ENCODE peak calls at places on chromosomes 2 and 18, in four cellular contexts. L, Z, T and Y are unnamed samples.

GRCh38 chr2:218391202-218391601 is 8.5 kb upstream of the CTDSP1 start:
- DNase-seq in L (no peak), Z (no peak), T (no peak), Y (no peak)

GRCh38 chr18:7954229-7954628 is 387.1 kb downstream of the PTPRM start:
- DNase-seq in L (no peak), Z (no peak), T (no peak), Y (peak)

GRCh38 chr2:44290271-44290670 is 15.0 kb downstream of the SLC3A1 start:
- DNase-seq in T (no peak), Z (no peak), L (no peak), Y (no peak)

GRCh38 chr2:5387421-5387820 is 304.8 kb upstream of the SOX11 start:
- DNase-seq in T (no peak), L (no peak), Z (no peak), Y (no peak)

GRCh38 chr2:18290386-18290785 is 270.1 kb downstream of the RDH14 start:
- DNase-seq in L (no peak), Z (no peak), T (no peak), Y (no peak)

GRCh38 chr18:75247041-75247551 is 36.5 kb downstream of the TSHZ1 start:
- DNase-seq in Z (no peak), L (no peak), T (no peak), Y (no peak)

GRCh38 chr2:68715353-68716041 is 19.1 kb upstream of the ARHGAP25 start:
- DNase-seq in Z (peak), T (peak), L (peak), Y (peak)

GRCh38 chr2:235989591-235989990 is 178.6 kb downstream of the GBX2 start:
- DNase-seq in L (no peak), T (no peak), Z (no peak), Y (no peak)

GRCh38 chr2:142722086-142722485 is 155.4 kb upstream of the KYNU start:
- DNase-seq in L (no peak), T (no peak), Z (no peak), Y (no peak)

GRCh38 chr2:25700221-25700660 is 26.9 kb upstream of the DTNB start:
- DNase-seq in L (peak), Z (no peak), T (peak), Y (peak)

DNA sequence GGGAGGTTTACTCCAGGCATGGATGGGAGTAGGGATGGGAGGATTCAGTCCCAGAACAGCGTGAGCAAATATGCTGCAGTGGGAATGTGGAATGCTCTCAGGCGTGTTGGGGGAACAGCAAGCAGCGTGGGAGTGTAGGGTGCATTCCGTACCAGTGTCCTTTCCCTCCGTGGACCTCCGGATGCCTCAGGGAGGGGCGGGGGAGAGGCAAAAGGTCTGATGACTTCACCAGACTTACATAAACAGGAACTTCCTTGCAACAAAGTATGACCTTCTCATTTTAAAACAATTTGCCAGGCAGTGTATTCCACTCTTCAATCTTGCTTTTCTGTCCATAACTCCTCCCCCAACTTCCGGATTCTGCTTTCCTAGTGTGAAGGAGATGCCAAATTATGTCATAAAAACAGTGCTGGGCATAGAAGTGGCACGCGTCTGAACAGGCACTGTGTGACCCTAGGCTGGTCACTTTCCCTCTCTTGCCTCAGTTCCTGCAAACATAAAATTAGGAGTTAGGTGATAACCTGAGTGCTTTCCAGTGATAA is 36.9 kb downstream of the RPL37A start:
- DNase-seq in L (no peak), Z (no peak), T (peak), Y (peak)
- TF ChIP-seq POLR2AphosphoS5 in L (no peak), Z (no peak), T (no peak), Y (peak)

GRCh38 chr2:191696960-191697359 is 19.0 kb downstream of the NABP1 start:
- DNase-seq in T (no peak), L (no peak), Z (no peak), Y (no peak)

GRCh38 chr2:191693778-191694177 is 15.8 kb downstream of the NABP1 start:
- DNase-seq in Z (no peak), L (no peak), T (no peak), Y (no peak)

GRCh38 chr2:191693151-191693550 is 15.2 kb downstream of the NABP1 start:
- DNase-seq in L (no peak), T (no peak), Z (no peak), Y (no peak)

GRCh38 chr2:191692502-191693115 is 14.7 kb downstream of the NABP1 start:
- DNase-seq in T (no peak), Z (no peak), L (no peak), Y (no peak)

DNA sequence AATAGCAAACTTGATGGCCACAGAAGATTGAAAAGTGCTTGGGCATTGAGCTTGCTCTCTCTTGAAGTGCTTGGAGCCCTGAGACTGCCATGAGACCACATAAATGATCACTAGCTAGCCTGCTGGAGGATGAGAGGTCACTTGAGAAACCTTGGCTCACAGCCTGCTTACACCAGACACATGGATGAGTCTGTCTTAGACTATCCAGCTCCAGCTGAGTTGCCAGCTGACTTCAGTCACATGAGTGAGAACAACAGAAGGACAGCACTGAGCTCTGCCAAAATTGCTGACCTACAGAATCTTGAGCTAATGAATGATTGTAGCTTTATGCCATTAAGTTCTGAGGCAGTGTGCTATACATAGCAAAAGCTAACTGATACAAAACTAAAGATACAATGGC is 18.1 kb downstream of the NABP1 start:
- DNase-seq in T (no peak), L (no peak), Z (no peak), Y (no peak)
- TF ChIP-seq JUN in T (no peak), L (no peak), Z (no peak), Y (no peak)

DNA sequence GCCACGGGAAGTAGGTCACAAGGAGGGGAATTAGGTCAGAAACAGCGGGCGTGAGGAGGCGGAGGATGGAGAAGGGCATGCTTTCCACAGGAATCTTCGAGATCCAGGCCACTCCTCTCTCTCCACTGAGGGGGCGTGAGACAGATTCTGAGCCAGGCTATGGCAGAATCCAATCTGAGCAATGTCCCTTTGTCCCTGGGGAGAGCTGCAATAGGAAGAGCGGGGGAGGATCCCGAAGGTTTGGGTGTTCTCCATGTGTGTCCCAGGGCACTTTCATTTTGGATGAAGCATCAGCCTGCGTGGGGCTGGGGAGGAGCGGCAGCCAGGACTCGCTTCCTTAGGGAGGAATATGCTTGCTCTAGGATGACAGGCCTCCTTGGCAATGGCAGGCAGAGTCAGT is 84.0 kb downstream of the LIPG start:
- DNase-seq in Z (no peak), T (no peak), L (no peak), Y (no peak)
- TF ChIP-seq POLR2AphosphoS5 in Z (no peak), T (no peak), L (no peak), Y (no peak)

DNA sequence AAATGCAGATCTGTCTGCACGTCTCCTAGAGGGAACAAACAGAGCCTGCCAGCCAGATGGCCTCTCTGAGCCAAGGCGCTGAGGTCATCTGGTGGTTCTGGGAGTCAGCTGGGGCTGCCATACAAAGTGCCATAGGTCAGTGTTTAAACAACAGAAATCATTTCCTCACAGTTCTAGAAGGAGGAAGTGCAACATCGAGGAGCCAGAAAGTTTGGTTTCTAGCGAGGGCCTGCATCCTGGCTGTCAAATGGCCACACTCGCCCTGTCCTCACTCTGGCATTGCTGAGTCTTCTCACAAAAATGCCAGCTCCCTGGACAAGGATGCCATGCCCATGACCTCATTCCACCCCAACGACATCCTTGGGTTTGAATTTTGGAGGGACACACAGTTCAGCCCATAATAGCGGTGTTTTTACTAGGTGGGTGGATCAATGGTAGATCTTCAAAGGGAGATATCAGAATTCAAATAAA is 59.6 kb downstream of the MYT1L start:
- DNase-seq in Z (no peak), T (no peak), L (no peak), Y (no peak)
- TF ChIP-seq JUN in Z (no peak), T (no peak), L (no peak), Y (no peak)

GRCh38 chr18:77087391-77088141 is 45.0 kb downstream of the MBP start:
- DNase-seq in L (no peak), T (no peak), Z (no peak), Y (peak)
- TF ChIP-seq POLR2AphosphoS5 in L (no peak), T (no peak), Z (no peak), Y (no peak)

GRCh38 chr2:84077504-84077903 is 381.6 kb downstream of the SUCLG1 start:
- DNase-seq in T (peak), Z (no peak), L (peak), Y (peak)
- TF ChIP-seq JUN in T (no peak), Z (no peak), L (no peak), Y (no peak)

GRCh38 chr18:56284319-56284718 is 354.1 kb downstream of the TXNL1 start:
- DNase-seq in L (no peak), T (no peak), Z (no peak), Y (no peak)

GRCh38 chr18:56283346-56283745 is 355.0 kb downstream of the TXNL1 start:
- DNase-seq in L (no peak), Z (no peak), T (no peak), Y (no peak)

GRCh38 chr18:56276466-56276865 is 361.9 kb downstream of the TXNL1 start:
- DNase-seq in Z (no peak), L (no peak), T (no peak), Y (no peak)

GRCh38 chr18:56282234-56283104 is 355.9 kb downstream of the TXNL1 start:
- DNase-seq in Z (no peak), L (no peak), T (no peak), Y (no peak)

DNA sequence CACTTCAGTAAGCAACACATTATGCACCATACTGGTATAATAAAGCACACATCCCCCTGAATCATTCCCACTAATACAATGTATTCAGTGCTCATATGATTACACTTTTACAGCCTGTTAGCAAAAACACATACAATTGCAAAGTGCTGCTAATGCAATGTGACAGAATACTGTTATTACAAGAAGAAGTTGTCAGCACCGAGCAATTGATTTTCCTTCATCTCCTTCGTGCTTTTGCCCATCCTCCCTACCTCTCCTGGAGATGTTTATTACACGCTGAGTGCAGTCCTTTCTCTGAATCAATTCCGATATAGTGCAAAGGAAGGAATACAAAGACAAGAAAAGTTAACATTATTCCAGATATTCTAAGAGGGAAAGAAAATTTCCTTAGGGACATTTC is 359.7 kb downstream of the TXNL1 start:
- DNase-seq in Z (no peak), T (no peak), L (no peak), Y (no peak)
- TF ChIP-seq POLR2AphosphoS5 in Z (no peak), T (no peak), L (no peak), Y (no peak)

DNA sequence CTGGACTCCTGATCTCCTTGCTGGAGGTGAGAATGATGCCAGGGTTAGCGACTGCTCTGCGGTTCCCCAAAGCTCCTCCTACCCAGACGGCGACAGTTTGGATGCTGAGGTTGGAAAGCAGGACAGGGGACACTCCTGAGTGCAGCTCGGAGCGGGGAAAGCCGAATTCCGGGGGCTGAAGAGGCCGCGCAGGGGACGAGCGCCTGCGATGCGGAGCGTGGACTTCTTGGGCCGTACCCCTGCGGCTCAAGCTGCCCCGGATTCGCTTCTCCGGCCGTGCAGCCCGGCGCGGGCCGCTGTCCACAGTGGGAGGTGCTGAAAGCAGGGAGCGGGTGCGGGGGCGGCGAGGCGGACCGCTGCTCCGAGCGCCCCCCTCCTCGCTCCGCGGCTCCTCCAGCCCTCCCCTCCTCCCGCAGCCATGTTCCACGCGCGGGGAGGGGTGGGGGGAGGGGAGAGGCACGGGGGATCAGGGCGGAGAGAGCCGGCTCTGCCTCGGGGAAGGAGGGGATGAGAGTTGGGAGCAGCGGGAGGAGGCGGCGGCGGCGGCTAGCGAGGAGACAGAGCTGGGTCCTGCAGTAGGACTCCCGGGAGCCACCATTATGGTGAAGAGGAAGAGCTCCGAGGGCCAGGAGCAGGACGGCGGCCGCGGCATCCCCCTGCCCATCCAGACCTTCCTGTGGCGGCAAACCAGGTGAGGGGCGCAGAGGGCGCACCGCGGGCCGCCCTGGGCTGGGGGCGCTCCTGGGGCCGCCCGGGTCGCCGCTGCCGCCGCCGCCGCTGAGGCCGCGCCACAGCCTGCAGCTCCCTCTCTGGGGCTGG is at the start of gene UNC80:
- DNase-seq in Z (no peak), L (peak), T (peak), Y (peak)
- TF ChIP-seq JUN in Z (no peak), L (no peak), T (peak), Y (no peak)

GRCh38 chr2:55970506-55970905 is 46.9 kb upstream of the EFEMP1 start:
- DNase-seq in Z (no peak), L (no peak), T (no peak), Y (no peak)
- TF ChIP-seq POLR2AphosphoS5 in Z (no peak), L (no peak), T (no peak), Y (no peak)